ENCODE peak calls at places on chromosome 19, in four cellular contexts. F is activated T-helper 1 cell treated with Interleukin-2 at 50 U/mL for 16 hours, R is H54, M is NCI-H2081. H is an unnamed sample.

GRCh38 chr19:55258476-55258827 is 365 bp downstream of the PPP6R1 start:
- DNase-seq in M (no peak), F (peak), R (peak), H (no peak)

GRCh38 chr19:39293394-39293793 is 2.8 kb upstream of the IFNL1 start:
- DNase-seq in R (no peak), M (no peak), F (no peak), H (no peak)

GRCh38 chr19:50921391-50922315 is 10.5 kb upstream of the KLK4 start:
- DNase-seq in R (no peak), M (peak), F (no peak), H (peak)

GRCh38 chr19:18636969-18637629 is at the start of gene KLHL26:
- DNase-seq in R (peak), F (no peak), M (no peak), H (no peak)

GRCh38 chr19:33008738-33009137 is 36.7 kb downstream of the FAAP24 start:
- DNase-seq in M (no peak), R (no peak), F (no peak), H (no peak)

GRCh38 chr19:53977991-53978731 is 13.3 kb upstream of the CACNG6 start:
- DNase-seq in R (peak), F (no peak), M (no peak), H (no peak)

GRCh38 chr19:8902520-8902919 is 70.3 kb downstream of the MBD3L1 start:
- DNase-seq in M (no peak), F (no peak), R (no peak), H (no peak)

GRCh38 chr19:43707158-43707712 is 8.6 kb upstream of the IRGC start:
- DNase-seq in F (no peak), R (no peak), M (no peak), H (no peak)

GRCh38 chr19:15671891-15672579 is 852 bp upstream of the CYP4F12 start:
- DNase-seq in M (no peak), R (peak), F (no peak), H (no peak)

GRCh38 chr19:10923503-10924076 is 4.8 kb downstream of the YIPF2 start:
- DNase-seq in M (no peak), F (no peak), R (no peak), H (no peak)

GRCh38 chr19:8609210-8610040 is 1.1 kb downstream of the ADAMTS10 start:
- DNase-seq in M (no peak), R (peak), F (no peak), H (no peak)

GRCh38 chr19:31313291-31314030 is 35.8 kb downstream of the TSHZ3 start:
- DNase-seq in M (no peak), F (no peak), R (no peak), H (no peak)

GRCh38 chr19:58228584-58229254 is at the start of gene ZNF544:
- DNase-seq in R (peak), F (peak), M (peak), H (peak)

GRCh38 chr19:19524053-19524452 is 4.7 kb upstream of the YJEFN3 start:
- DNase-seq in R (no peak), F (no peak), M (no peak), H (no peak)

GRCh38 chr19:46730187-46730586 is 13.3 kb upstream of the PRKD2 start:
- DNase-seq in R (no peak), F (no peak), M (no peak), H (no peak)

GRCh38 chr19:2495651-2496316 is 19.9 kb downstream of the GADD45B start:
- DNase-seq in F (no peak), M (no peak), R (no peak), H (no peak)

GRCh38 chr19:51503891-51504290 is 2.3 kb upstream of the SIGLEC12 start:
- DNase-seq in F (no peak), R (no peak), M (no peak), H (no peak)

GRCh38 chr19:2016041-2016807 is 710 bp upstream of the BTBD2 start:
- DNase-seq in M (peak), R (peak), F (peak), H (peak)

GRCh38 chr19:48961673-48962028 is 3.5 kb upstream of the FTL start:
- DNase-seq in R (no peak), F (no peak), M (no peak), H (no peak)

GRCh38 chr19:1052349-1052967 is 12.6 kb downstream of the ABCA7 start:
- DNase-seq in F (no peak), R (no peak), M (no peak), H (no peak)

GRCh38 chr19:39474139-39474620 is 6.5 kb upstream of the TIMM50 start:
- DNase-seq in F (peak), R (no peak), M (peak), H (peak)

GRCh38 chr19:8373867-8374813 is 10.2 kb downstream of the ANGPTL4 start:
- DNase-seq in M (no peak), R (no peak), F (no peak), H (no peak)

GRCh38 chr19:12779162-12779993 is 4.0 kb upstream of the HOOK2 start:
- DNase-seq in M (no peak), F (no peak), R (no peak), H (no peak)

GRCh38 chr19:14758816-14759215 is 19.5 kb downstream of the ADGRE2 start:
- DNase-seq in R (no peak), F (no peak), M (peak), H (peak)

GRCh38 chr19:27867981-27868380 is 1345.0 kb downstream of the UQCRFS1 start:
- DNase-seq in M (no peak), R (no peak), F (no peak), H (no peak)

GRCh38 chr19:50690439-50690838 is 29.2 kb downstream of the SHANK1 start:
- DNase-seq in R (no peak), M (no peak), F (no peak), H (no peak)

GRCh38 chr19:4375164-4375619 is 25.2 kb downstream of the SH3GL1 start:
- DNase-seq in R (no peak), F (no peak), M (no peak), H (no peak)

GRCh38 chr19:5023128-5023571 is 54.2 kb downstream of the KDM4B start:
- DNase-seq in R (no peak), M (no peak), F (no peak), H (no peak)

GRCh38 chr19:7772752-7773291 is 9.8 kb downstream of the CLEC4M start:
- DNase-seq in M (no peak), F (no peak), R (no peak), H (no peak)

GRCh38 chr19:15109768-15110417 is 2.7 kb downstream of the SYDE1 start:
- DNase-seq in R (no peak), F (no peak), M (no peak), H (no peak)